ENCODE peak calls at places on chromosomes 12 and 14, in eight cellular contexts. M is cardiac muscle cell, U is GM20000, R is thoracic aorta, X is MCF 10A, P is stomach, V is endothelial cell, J is tibial artery. O is an unnamed sample.

GRCh38 chr12:120350576-120351350 is 18.2 kb downstream of the MSI1 start:
- DNase-seq in M (no peak), U (no peak), R (no peak), X (no peak), P (peak), V (no peak), J (peak), O (peak)

GRCh38 chr14:72629534-72629933 is 264.4 kb downstream of the DPF3 start:
- DNase-seq in M (no peak), U (no peak), R (no peak), X (no peak), P (no peak), V (no peak), J (no peak), O (no peak)

GRCh38 chr14:105212541-105213305 is 31.6 kb upstream of the NUDT14 start:
- DNase-seq in M (no peak), U (no peak), R (no peak), X (no peak), P (no peak), V (no peak), J (no peak), O (no peak)

GRCh38 chr12:15580431-15580830 is 208.8 kb downstream of the EPS8 start:
- DNase-seq in M (no peak), U (no peak), R (no peak), X (no peak), P (no peak), V (no peak), J (no peak), O (no peak)

GRCh38 chr12:61367281-61367785 is 892.9 kb upstream of the USP15 start:
- DNase-seq in M (no peak), U (no peak), R (no peak), X (peak), P (no peak), V (no peak), J (no peak), O (no peak)

GRCh38 chr14:44392984-44393383 is 114.1 kb downstream of the FSCB start:
- DNase-seq in M (no peak), U (no peak), R (no peak), X (no peak), P (no peak), V (no peak), J (no peak), O (no peak)

GRCh38 chr14:85934123-85934885 is 404.4 kb downstream of the FLRT2 start:
- DNase-seq in M (no peak), U (peak), R (no peak), X (peak), P (peak), V (no peak), J (no peak), O (peak)

GRCh38 chr12:75480469-75480949 is at the start of gene GLIPR1:
- DNase-seq in M (no peak), U (peak), R (peak), X (peak), P (peak), V (no peak), J (peak), O (peak)

GRCh38 chr12:89451876-89452275 is 72.7 kb downstream of the GALNT4 start:
- DNase-seq in M (peak), U (no peak), R (no peak), X (peak), P (no peak), V (peak), J (peak), O (peak)

GRCh38 chr12:125549836-125550235 is 484.6 kb downstream of the AACS start:
- DNase-seq in M (no peak), U (no peak), R (no peak), X (peak), P (no peak), V (peak), J (no peak), O (no peak)
- TF ChIP-seq CTCF in M (no peak), U (peak), R (peak), X (peak), P (no peak), V (peak), J (no peak), O (no peak)

GRCh38 chr12:100826323-100826722 is 31.7 kb downstream of the ANO4 start:
- DNase-seq in M (peak), U (peak), R (no peak), X (peak), P (peak), V (peak), J (no peak), O (peak)

GRCh38 chr12:100824476-100824875 is 29.9 kb downstream of the ANO4 start:
- DNase-seq in M (no peak), U (no peak), R (no peak), X (no peak), P (no peak), V (no peak), J (no peak), O (no peak)

GRCh38 chr12:100830003-100830795 is 35.6 kb downstream of the ANO4 start:
- DNase-seq in M (no peak), U (no peak), R (no peak), X (no peak), P (no peak), V (no peak), J (no peak), O (no peak)

GRCh38 chr12:100823988-100824387 is 29.4 kb downstream of the ANO4 start:
- DNase-seq in M (no peak), U (no peak), R (no peak), X (no peak), P (no peak), V (no peak), J (no peak), O (no peak)

DNA sequence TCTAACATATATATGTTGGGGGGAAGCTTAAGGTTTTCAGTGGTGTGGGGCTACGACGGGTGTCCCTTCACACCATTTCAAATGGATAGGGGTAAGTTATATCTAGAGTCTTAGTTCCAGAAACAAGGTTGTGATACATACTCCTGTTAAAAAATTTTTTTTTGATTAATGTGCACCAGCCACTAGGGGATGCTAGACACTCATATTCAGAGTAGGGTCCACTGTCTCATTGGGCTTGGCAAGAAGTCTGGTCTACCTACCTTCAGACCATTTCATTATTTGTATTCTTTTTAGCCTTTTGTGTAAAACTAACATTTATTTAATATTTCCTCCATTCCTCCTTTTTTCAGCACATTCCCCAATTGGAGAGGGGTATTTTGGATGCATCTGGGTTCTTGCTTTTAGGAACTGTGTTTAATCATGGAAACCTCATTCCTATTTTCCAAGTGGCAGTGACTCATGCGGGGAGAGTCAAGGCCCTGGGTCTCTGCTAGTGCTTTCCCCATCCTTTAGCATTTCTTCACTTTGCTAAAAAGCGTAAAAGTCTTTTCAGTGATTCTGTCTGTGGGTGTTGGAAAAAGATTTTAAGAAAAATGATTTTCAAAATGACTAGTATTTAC is 33.4 kb downstream of the ANO4 start:
- DNase-seq in M (peak), U (peak), R (no peak), X (peak), P (no peak), V (peak), J (no peak), O (peak)
- TF ChIP-seq CTCF in M (peak), U (peak), R (peak), X (peak), P (no peak), V (peak), J (peak), O (peak)

DNA sequence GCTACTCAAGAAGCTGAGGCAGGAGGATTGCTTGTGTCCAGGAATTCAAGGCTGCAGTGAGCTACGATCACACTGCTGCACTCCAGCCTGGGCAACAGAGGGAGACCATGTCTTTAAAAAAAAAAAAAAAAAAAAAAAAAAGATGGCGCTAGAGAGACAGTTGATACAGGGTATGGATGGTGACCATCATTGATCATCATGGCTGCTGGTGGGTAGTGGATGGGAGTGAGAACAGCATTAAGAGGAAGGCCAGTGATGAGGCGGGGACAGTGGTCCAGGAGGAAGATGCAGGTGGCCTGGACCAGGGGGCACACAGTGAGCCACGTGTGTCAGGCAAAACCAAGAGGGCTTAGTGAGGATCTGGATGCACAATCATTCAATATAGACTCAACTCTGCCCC is 26.8 kb upstream of the MAP1LC3B2 start:
- DNase-seq in M (no peak), U (no peak), R (no peak), X (no peak), P (no peak), V (no peak), J (no peak), O (no peak)
- TF ChIP-seq CTCF in M (no peak), U (no peak), R (no peak), X (no peak), P (no peak), V (no peak), J (no peak), O (no peak)

DNA sequence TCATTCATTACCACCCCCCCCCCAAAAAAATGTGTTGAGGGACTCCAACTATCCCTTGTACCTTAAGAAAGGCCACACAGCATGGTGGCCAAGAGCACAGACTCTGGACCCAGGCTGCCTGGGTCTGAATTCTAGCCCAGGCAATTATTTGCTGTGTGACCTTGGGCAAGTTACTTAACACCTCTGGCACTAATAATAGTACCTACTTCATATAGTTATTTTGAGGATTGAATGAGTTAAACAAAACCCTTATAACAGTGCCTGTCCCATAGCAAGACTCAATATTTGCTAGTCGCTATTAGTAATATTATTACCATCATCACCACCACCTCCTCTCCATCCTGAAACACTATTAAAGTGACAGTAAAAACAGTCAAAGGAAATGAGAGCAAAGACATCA is 37.2 kb downstream of the NT5DC3 start:
- DNase-seq in M (no peak), U (no peak), R (no peak), X (no peak), P (no peak), V (no peak), J (no peak), O (no peak)
- TF ChIP-seq CTCF in M (no peak), U (no peak), R (no peak), X (no peak), P (no peak), V (no peak), J (no peak), O (no peak)

GRCh38 chr12:43805857-43806736 is at the start of gene TWF1:
- DNase-seq in M (peak), U (peak), R (peak), X (peak), P (peak), V (peak), J (peak), O (peak)
- TF ChIP-seq CTCF in M (peak), U (no peak), R (peak), X (peak), P (no peak), V (no peak), J (peak), O (no peak)

GRCh38 chr12:49068879-49069506 is 786 bp downstream of the RHEBL1 start:
- DNase-seq in M (no peak), U (no peak), R (no peak), X (no peak), P (no peak), V (no peak), J (no peak), O (no peak)

GRCh38 chr12:49064767-49065152 is 4.2 kb upstream of the KMT2D start:
- DNase-seq in M (no peak), U (no peak), R (no peak), X (no peak), P (no peak), V (no peak), J (no peak), O (no peak)

GRCh38 chr12:49070971-49071370 is 1.2 kb upstream of the RHEBL1 start:
- DNase-seq in M (no peak), U (no peak), R (no peak), X (no peak), P (no peak), V (no peak), J (no peak), O (no peak)

GRCh38 chr12:49066120-49066519 is 3.7 kb downstream of the RHEBL1 start:
- DNase-seq in M (no peak), U (no peak), R (no peak), X (no peak), P (no peak), V (no peak), J (no peak), O (no peak)

GRCh38 chr12:49069507-49070346 is at the start of gene RHEBL1:
- DNase-seq in M (peak), U (peak), R (peak), X (peak), P (peak), V (peak), J (peak), O (peak)
- TF ChIP-seq CTCF in M (no peak), U (peak), R (no peak), X (no peak), P (no peak), V (no peak), J (no peak), O (no peak)

GRCh38 chr12:51071663-51072062 is 11.7 kb downstream of the CSRNP2 start:
- DNase-seq in M (no peak), U (no peak), R (no peak), X (no peak), P (no peak), V (peak), J (no peak), O (peak)

GRCh38 chr12:51077930-51078329 is 5.5 kb downstream of the CSRNP2 start:
- DNase-seq in M (peak), U (no peak), R (no peak), X (no peak), P (no peak), V (no peak), J (no peak), O (no peak)

GRCh38 chr12:51076235-51076930 is 7.0 kb downstream of the CSRNP2 start:
- DNase-seq in M (no peak), U (no peak), R (no peak), X (no peak), P (no peak), V (no peak), J (no peak), O (no peak)

GRCh38 chr12:51080136-51080535 is 3.3 kb downstream of the CSRNP2 start:
- DNase-seq in M (no peak), U (no peak), R (no peak), X (no peak), P (no peak), V (no peak), J (no peak), O (no peak)

DNA sequence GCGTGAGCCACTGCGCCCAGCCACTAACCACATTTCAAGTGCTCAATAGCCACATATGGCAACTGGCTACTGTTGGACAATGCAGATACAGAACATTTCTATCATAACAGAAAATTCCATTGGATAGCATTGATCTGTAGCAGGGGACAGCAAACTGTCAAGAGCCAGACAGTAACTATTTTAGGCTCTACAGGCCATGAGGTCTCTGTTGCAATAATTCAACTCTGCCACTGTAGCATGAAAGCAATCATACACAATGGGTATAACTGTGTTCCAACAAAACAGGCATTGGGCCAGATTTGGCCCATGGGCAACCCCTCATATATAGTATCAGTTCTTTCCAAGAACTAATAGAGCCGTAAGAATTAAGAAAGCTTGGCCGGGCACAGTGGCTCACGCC is 8.0 kb downstream of the CSRNP2 start:
- DNase-seq in M (no peak), U (no peak), R (no peak), X (no peak), P (no peak), V (no peak), J (no peak), O (no peak)
- TF ChIP-seq CTCF in M (no peak), U (no peak), R (no peak), X (no peak), P (no peak), V (no peak), J (no peak), O (no peak)

O was measured in body of pancreas.